ENCODE peak calls at places on chromosomes 5 and 9, in eight cellular contexts. Q is uterus, C is A549, Z is Kasumi-1, V is HepG2, E is EL, U is RPMI7951, W is GDM1. Y is an unnamed sample.

GRCh38 chr5:168020522-168021294 is 270.7 kb upstream of the WWC1 start:
- DNase-seq in Q (no peak), C (no peak), Z (no peak), V (no peak), E (peak; percentile 12), U (no peak), W (no peak), Y (peak; percentile 0)

GRCh38 chr9:113389451-113389850 is 11.6 kb downstream of the ALAD start:
- DNase-seq in Q (no peak), C (no peak), Z (no peak), V (no peak), E (no peak), U (no peak), W (no peak), Y (no peak)

GRCh38 chr9:92897323-92897722 is 19.5 kb upstream of the ZNF484 start:
- DNase-seq in Q (no peak), C (no peak), Z (no peak), V (no peak), E (no peak), U (no peak), W (no peak), Y (no peak)

GRCh38 chr5:138632900-138633489 is 57.8 kb upstream of the HSPA9 start:
- DNase-seq in Q (peak; percentile 60), C (peak; percentile 66), Z (peak; percentile 80), V (peak; percentile 54), E (peak; percentile 81), U (peak; percentile 79), W (peak; percentile 64), Y (peak; percentile 90)

GRCh38 chr9:11349187-11349586 is 736.4 kb upstream of the PTPRD start:
- DNase-seq in Q (no peak), C (no peak), Z (no peak), V (no peak), E (no peak), U (no peak), W (no peak), Y (no peak)

GRCh38 chr5:107486489-107486888 is 184.2 kb downstream of the EFNA5 start:
- DNase-seq in Q (no peak), C (no peak), Z (peak; percentile 74), V (no peak), E (peak; percentile 49), U (peak; percentile 75), W (no peak), Y (peak; percentile 10)

GRCh38 chr9:107137495-107138202 is 145.4 kb upstream of the RAD23B start:
- DNase-seq in Q (no peak), C (peak; percentile 48), Z (no peak), V (peak; percentile 21), E (peak; percentile 44), U (peak; percentile 56), W (no peak), Y (peak; percentile 25)

GRCh38 chr9:87276851-87277251 is 220.8 kb upstream of the DAPK1 start:
- DNase-seq in Q (no peak), C (no peak), Z (no peak), V (no peak), E (peak; percentile 85), U (no peak), W (no peak), Y (no peak)

GRCh38 chr5:90709323-90710148 is 150.9 kb downstream of the ADGRV1 start:
- DNase-seq in Q (no peak), C (peak; percentile 46), Z (peak; percentile 56), V (peak; percentile 27), E (peak; percentile 49), U (peak; percentile 6), W (peak; percentile 23), Y (peak; percentile 45)

GRCh38 chr9:119071636-119072035 is 297.6 kb downstream of the BRINP1 start:
- DNase-seq in Q (no peak), C (no peak), Z (no peak), V (no peak), E (peak; percentile 30), U (no peak), W (no peak), Y (no peak)

Y was measured in KBM-7.